ENCODE peak calls at places on chromosomes 6 and 20, in seven cellular contexts. C is suprapubic skin; U is tibial artery; J is MM.1S; E is ovary; Y is right cardiac atrium; R is CD8-positive, alpha-beta memory T cell. M is an unnamed sample. For H3K9me3, the result is how much of the 10 kb centered on the place peaks cover.

GRCh38 chr20:59948828-59949720 is 8.9 kb downstream of the FAM217B start:
- DNase-seq in C (no peak), R (no peak), Y (no peak), U (no peak), E (no peak), J (peak), M (peak)

GRCh38 chr20:11350126-11351005 is 567.3 kb upstream of the BTBD3 start:
- DNase-seq in R (no peak), U (peak), Y (no peak), E (no peak), C (no peak), J (no peak), M (no peak)

GRCh38 chr20:5877128-5877527 is 73.2 kb downstream of the TRMT6 start:
- DNase-seq in C (no peak), U (no peak), J (no peak), Y (no peak), R (no peak), E (no peak), M (no peak)

GRCh38 chr6:150977276-150977675 is 111.8 kb downstream of the MTHFD1L start:
- DNase-seq in C (no peak), E (no peak), U (no peak), J (no peak), Y (no peak), R (no peak), M (no peak)

GRCh38 chr6:33297956-33298772 is 578 bp downstream of the RGL2 start:
- DNase-seq in C (peak), R (peak), U (peak), Y (peak), J (peak), E (peak), M (peak)

GRCh38 chr6:130366011-130366963 is at the start of gene TMEM200A:
- DNase-seq in C (peak), U (peak), Y (peak), R (peak), E (peak), J (no peak), M (peak)

GRCh38 chr6:113364781-113365545 is 492.2 kb upstream of the MARCKS start:
- DNase-seq in C (no peak), J (no peak), E (no peak), Y (no peak), R (no peak), U (no peak), M (no peak)

GRCh38 chr20:34639755-34640222 is 37.1 kb downstream of the PIGU start:
- DNase-seq in Y (no peak), R (no peak), C (no peak), J (no peak), U (no peak), E (no peak), M (no peak)

GRCh38 chr20:62358171-62358719 is 8.9 kb downstream of the LAMA5 start:
- DNase-seq in E (peak), J (no peak), Y (peak), U (peak), R (no peak), C (no peak), M (no peak)

GRCh38 chr6:43150051-43150751 is 20.9 kb upstream of the SRF start:
- DNase-seq in C (no peak), U (no peak), Y (peak), J (no peak), R (no peak), E (no peak), M (no peak)

GRCh38 chr20:55264825-55265224 is 740.5 kb downstream of the CBLN4 start:
- DNase-seq in U (no peak), Y (no peak), R (no peak), C (no peak), E (no peak), J (no peak), M (no peak)

GRCh38 chr6:72865467-72865866 is 243.6 kb downstream of the KCNQ5 start:
- DNase-seq in C (no peak), R (no peak), Y (no peak), J (no peak), U (no peak), E (no peak), M (no peak)

GRCh38 chr20:33838035-33838864 is 27.1 kb downstream of the CHMP4B start:
- DNase-seq in Y (no peak), E (no peak), J (peak), R (no peak), U (no peak), C (no peak), M (no peak)

GRCh38 chr20:61437280-61438206 is 185.5 kb downstream of the CDH4 start:
- DNase-seq in J (no peak), U (peak), E (no peak), Y (peak), R (no peak), C (no peak), M (no peak)

GRCh38 chr6:125718109-125718508 is 31.3 kb upstream of the HEY2 start:
- DNase-seq in Y (no peak), E (no peak), R (no peak), J (no peak), U (no peak), C (no peak), M (no peak)

GRCh38 chr20:20083796-20084195 is 31.5 kb downstream of the CFAP61 start:
- DNase-seq in J (peak), E (no peak), Y (no peak), U (no peak), C (no peak), R (no peak), M (no peak)

GRCh38 chr6:149867876-149868640 is 3.9 kb upstream of the LRP11 start:
- DNase-seq in C (no peak), R (no peak), E (no peak), Y (no peak), J (no peak), U (no peak), M (no peak)

GRCh38 chr20:36845288-36845969 is 30.5 kb upstream of the TLDC2 start:
- DNase-seq in R (no peak), Y (peak), U (no peak), J (no peak), E (no peak), C (no peak), M (no peak)

GRCh38 chr20:35283441-35284266 is 918 bp downstream of the EIF6 start:
- DNase-seq in R (no peak), J (no peak), Y (no peak), C (no peak), U (no peak), E (no peak), M (no peak)

GRCh38 chr20:22333885-22334545 is 250.4 kb downstream of the FOXA2 start:
- DNase-seq in U (no peak), J (peak), Y (peak), E (peak), C (no peak), R (no peak), M (peak)

GRCh38 chr6:166450167-166450873 is 67.6 kb upstream of the MPC1 start:
- DNase-seq in U (no peak), Y (peak), C (no peak), J (no peak), R (no peak), E (no peak), M (no peak)

GRCh38 chr6:142809947-142810346 is 135.0 kb downstream of the HIVEP2 start:
- DNase-seq in R (no peak), E (no peak), J (no peak), C (no peak), Y (no peak), U (no peak), M (no peak)

GRCh38 chr20:51326241-51326819 is 216.2 kb downstream of the NFATC2 start:
- DNase-seq in C (no peak), Y (no peak), U (no peak), E (no peak), J (peak), R (peak), M (peak)

GRCh38 chr6:46926481-46926880 is 4.7 kb upstream of the ADGRF5 start:
- DNase-seq in E (no peak), J (no peak), Y (no peak), C (no peak), R (no peak), U (no peak), M (no peak)

GRCh38 chr20:22368235-22368634 is 216.1 kb downstream of the FOXA2 start:
- DNase-seq in J (no peak), U (no peak), E (no peak), R (no peak), Y (no peak), C (no peak), M (no peak)

GRCh38 chr6:53466257-53466656 is 78.6 kb downstream of the GCLC start:
- DNase-seq in R (no peak), J (no peak), C (no peak), E (no peak), U (no peak), Y (no peak), M (no peak)

GRCh38 chr6:33903579-33903978 is 99.8 kb upstream of the MLN start:
- DNase-seq in J (no peak), Y (no peak), U (no peak), R (no peak), C (no peak), E (no peak), M (no peak)

GRCh38 chr6:4573958-4574481 is 202.2 kb upstream of the CDYL start:
- DNase-seq in E (no peak), R (no peak), U (no peak), Y (no peak), J (no peak), C (no peak), M (no peak)

GRCh38 chr6:50819527-50819905 is 845 bp downstream of the TFAP2B start:
- DNase-seq in C (peak), U (no peak), E (no peak), R (no peak), Y (peak), J (no peak), M (no peak)

GRCh38 chr6:89369009-89369408 is 16.5 kb upstream of the UBE2J1 start:
- DNase-seq in E (peak), R (no peak), Y (peak), J (peak), C (peak), U (peak), M (peak)

GRCh38 chr20:29410805-29411457 is 1846.5 kb upstream of the DEFB115 start:
- DNase-seq in E (no peak), J (no peak), C (no peak), R (no peak), Y (peak), U (no peak), M (no peak)
- H3K9me3 ChIP-seq in E (under half), J (under half), C (under half), R (under half), Y (under half), U (under half), M (under half)

GRCh38 chr20:29408034-29408695 is 1849.3 kb upstream of the DEFB115 start:
- DNase-seq in U (no peak), E (no peak), J (no peak), C (no peak), R (no peak), Y (no peak), M (peak)

DNA sequence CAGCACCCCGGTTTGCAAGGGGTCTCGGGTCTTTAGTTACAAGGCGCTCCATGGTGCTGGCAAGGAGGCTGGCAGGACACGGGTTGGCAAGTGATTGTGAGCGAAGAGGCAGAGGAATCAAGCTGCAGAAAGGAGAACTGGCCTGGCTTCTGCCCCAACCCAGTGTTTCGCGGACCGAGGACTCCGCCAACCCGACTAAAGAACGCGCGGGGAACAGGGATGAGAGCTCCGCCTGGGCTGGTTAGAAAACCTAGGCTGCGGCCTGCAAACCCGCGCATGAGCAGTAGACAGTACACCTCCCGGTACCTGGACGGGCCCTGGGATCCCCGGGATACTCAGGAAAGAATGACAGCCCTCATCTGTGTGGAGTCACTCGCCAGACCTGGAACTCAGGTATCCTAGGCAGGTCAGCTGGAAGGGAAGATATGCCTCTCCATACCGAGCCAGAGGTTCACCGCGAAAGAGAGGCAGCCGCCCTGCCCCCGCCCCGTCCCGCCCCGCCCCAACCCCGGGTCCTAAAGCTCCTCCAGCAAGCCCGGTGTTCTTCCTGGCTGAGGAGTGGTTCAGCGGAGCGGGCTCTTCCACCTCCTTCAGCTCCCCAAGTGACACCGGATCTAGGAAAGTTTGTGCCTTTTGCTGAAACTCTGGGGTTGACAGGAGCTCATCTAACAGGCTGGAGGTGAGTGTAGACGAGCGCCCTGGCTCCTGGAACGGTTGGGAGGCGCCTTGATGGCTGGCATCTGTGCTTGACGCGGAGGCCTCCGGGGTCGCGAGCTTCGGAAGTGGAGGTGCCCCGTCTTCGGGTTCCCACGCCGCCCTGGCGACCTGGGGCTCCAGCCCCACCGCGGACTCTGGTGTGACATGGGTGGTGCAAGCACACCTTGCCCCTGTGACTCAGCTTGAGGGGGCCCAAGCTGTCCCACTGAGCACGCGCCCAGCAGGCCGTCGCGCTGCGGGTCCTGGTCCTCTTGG is 1847.3 kb upstream of the DEFB115 start:
- DNase-seq in U (no peak), J (no peak), E (no peak), C (no peak), Y (peak), R (no peak), M (peak)
- H3K9me3 ChIP-seq in U (under half), J (under half), E (under half), C (under half), Y (under half), R (under half), M (under half)

GRCh38 chr6:116279232-116280160 is at the start of gene TSPYL1:
- DNase-seq in C (peak), R (peak), J (peak), U (peak), Y (peak), E (peak), M (peak)

GRCh38 chr6:116278853-116279231 is 888 bp downstream of the TSPYL1 start:
- DNase-seq in U (peak), C (peak), R (no peak), Y (peak), E (peak), J (no peak), M (peak)

GRCh38 chr6:116278478-116278822 is 1.3 kb downstream of the TSPYL1 start:
- DNase-seq in U (no peak), Y (peak), R (no peak), E (no peak), C (no peak), J (no peak), M (no peak)

GRCh38 chr6:116280161-116280959 is 630 bp upstream of the TSPYL1 start:
- DNase-seq in C (no peak), Y (no peak), R (no peak), E (no peak), U (no peak), J (no peak), M (no peak)

DNA sequence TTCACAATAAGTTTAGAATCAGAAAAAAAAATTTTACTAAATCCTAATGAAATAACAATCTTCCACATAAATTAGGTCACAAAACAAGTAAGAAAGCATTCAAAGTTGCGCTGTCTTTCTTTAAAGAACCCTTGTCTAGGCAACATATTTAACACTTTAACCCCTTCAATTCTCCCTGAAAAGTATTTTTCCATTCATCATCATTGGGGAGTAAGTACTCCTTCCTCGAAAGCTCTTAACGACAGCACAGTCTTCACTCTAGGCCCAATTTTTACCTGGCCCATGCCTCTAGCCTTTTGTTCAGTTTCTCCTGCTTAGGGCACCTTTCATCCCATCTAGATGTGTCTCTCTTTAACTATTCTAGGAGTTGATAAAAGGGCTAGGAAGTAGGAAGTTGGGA is 2.6 kb downstream of the TSPYL1 start:
- DNase-seq in R (no peak), E (no peak), J (no peak), U (no peak), C (no peak), Y (no peak), M (no peak)
- H3K9me3 ChIP-seq in R (under half), E (under half), J (under half), U (under half), C (under half), Y (under half), M (under half)

DNA sequence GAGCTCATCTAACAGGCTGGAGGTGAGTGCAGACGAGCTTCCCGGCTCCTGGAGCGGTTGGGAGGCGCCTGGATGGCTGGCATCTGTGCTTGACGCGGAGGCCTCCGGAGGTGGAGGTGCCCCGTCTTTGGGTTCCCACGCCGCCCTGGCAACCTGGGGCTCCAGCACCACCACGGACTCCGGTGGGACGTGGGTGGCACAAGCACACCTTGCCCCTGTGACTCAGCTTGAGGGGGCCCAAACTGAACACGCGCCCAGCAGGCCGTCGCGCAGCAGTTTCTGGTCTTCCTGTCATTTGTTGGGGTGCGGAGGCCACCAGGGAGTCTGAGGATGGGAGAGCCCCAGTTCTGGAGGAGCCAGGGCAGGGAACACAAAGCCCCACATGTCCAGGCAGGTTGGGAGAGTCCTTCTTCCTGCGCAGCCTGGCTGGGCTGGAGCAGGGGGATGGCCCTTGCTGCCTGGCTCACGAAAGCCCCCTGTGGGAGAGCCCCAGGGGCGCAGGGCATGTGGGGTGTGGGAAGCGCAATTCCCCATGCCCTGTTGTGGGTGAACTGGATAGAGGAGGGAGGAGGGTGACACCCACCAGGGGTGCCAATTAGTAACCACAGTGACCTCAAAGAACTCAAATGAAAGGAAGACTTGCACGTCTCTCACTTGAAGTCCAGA is 1378.6 kb upstream of the DEFB115 start:
- DNase-seq in J (no peak), R (peak), E (no peak), C (peak), U (no peak), Y (peak), M (no peak)
- H3K9me3 ChIP-seq in J (under half), R (under half), E (under half), C (under half), U (under half), Y (under half), M (under half)

DNA sequence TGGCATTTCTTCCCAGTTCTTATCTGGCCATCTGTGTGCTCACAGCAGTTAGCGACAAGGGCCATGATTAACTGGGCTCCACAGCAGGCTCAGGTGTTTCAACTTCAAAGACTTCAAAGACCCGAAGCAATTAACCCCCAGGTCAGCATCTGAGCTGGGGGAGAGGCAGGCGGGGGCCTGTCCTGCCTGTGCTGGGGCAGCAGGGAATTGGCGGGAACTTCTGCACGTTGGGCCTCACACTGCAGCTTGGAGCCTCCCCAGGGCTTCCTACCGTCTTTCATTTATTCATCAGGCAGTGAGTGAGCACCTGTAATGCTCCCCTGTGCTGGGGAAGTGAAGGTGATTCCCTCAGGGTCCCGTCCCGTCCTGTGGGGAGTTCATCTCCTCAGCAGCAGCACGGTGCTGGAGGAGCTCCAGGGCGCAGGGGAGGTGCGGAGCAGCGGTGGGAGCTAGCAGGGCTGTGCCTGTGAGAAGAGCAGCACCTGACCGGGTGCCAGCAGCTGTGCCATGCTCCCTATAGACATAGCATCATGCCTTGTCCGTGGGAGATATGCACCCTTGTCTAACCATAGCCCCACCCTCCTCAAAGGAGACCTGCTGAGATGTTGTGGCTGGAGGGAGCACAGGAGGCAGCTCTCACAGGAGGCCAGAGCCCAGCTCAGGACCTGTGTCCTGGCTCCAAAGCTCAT is 51.8 kb upstream of the FRMD1 start:
- DNase-seq in C (peak), U (no peak), E (no peak), J (no peak), Y (no peak), R (no peak), M (no peak)
- H3K9me3 ChIP-seq in C (under half), U (under half), E (under half), J (under half), Y (under half), R (under half), M (under half)

DNA sequence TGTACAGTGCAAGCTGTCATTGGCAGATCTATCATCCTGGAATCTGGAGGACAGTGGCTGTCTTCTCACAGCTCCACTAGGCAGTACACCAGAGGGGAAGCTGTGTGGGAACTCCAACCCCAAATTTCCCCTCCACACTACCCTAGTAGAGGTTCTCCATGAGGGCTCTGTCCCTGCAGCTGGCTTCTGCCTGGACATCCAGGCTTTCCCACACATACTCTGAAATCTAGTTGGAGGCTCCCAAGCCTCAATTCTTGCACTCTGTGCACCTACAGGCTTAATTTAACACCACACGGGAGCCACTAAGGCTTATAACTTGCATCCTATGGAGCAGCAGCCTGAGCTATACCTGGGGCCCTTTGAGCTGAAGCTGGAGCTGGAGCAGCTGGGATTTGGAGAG is 43.0 kb upstream of the TRIM39 start:
- DNase-seq in R (no peak), C (no peak), U (no peak), Y (no peak), J (no peak), E (no peak), M (no peak)
- H3K9me3 ChIP-seq in R (half or more), C (under half), U (half or more), Y (under half), J (under half), E (under half), M (under half)

GRCh38 chr6:143911028-143911427 is 46.8 kb downstream of the ZC2HC1B start:
- DNase-seq in Y (no peak), J (no peak), U (no peak), E (no peak), R (no peak), C (no peak), M (no peak)

GRCh38 chr6:143912671-143913070 is 48.4 kb downstream of the ZC2HC1B start:
- DNase-seq in J (no peak), U (no peak), E (no peak), R (no peak), C (no peak), Y (no peak), M (no peak)
- H3K9me3 ChIP-seq in J (under half), U (under half), E (under half), R (under half), C (under half), Y (under half), M (under half)

M was measured in testis.